ENCODE peak calls at places on chromosome 19, in five cellular contexts. U is brain microvascular endothelial cell, I is stomach, W is glutamatergic neuron, J is body of pancreas. A is an unnamed sample.

GRCh38 chr19:52191951-52192350 is 2.1 kb downstream of the PPP2R1A start:
- DNase-seq in W (no peak), J (no peak), U (no peak), I (no peak), A (no peak)

GRCh38 chr19:13887039-13887438 is 10.1 kb downstream of the NANOS3 start:
- DNase-seq in W (no peak), J (no peak), U (no peak), I (peak), A (no peak)

GRCh38 chr19:37999309-38000213 is 92.6 kb downstream of the SIPA1L3 start:
- DNase-seq in J (no peak), I (no peak), W (peak), U (peak), A (peak)

GRCh38 chr19:28242317-28242927 is 970.5 kb downstream of the UQCRFS1 start:
- DNase-seq in J (peak), W (no peak), U (peak), I (no peak), A (no peak)

GRCh38 chr19:41995959-41996797 is 2.1 kb upstream of the ATP1A3 start:
- DNase-seq in I (no peak), W (peak), U (no peak), J (no peak), A (no peak)

GRCh38 chr19:30066781-30067759 is 125.0 kb downstream of the URI1 start:
- DNase-seq in I (peak), W (no peak), J (no peak), U (no peak), A (no peak)

GRCh38 chr19:38455031-38455430 is 21.5 kb downstream of the RYR1 start:
- DNase-seq in U (peak), W (no peak), I (no peak), J (no peak), A (no peak)

GRCh38 chr19:2602391-2603181 is 99.9 kb downstream of the GNG7 start:
- DNase-seq in J (peak), U (peak), I (peak), W (peak), A (peak)

GRCh38 chr19:43457809-43458208 is 7.6 kb downstream of the LYPD3 start:
- DNase-seq in I (no peak), U (no peak), J (no peak), W (no peak), A (no peak)

GRCh38 chr19:33499248-33499647 is 22.3 kb downstream of the PEPD start:
- DNase-seq in I (no peak), U (no peak), W (no peak), J (no peak), A (no peak)

GRCh38 chr19:29681422-29682235 is 16.4 kb downstream of the PLEKHF1 start:
- DNase-seq in W (no peak), I (no peak), J (no peak), U (no peak), A (no peak)

GRCh38 chr19:35612559-35613321 is at the start of gene HAUS5:
- DNase-seq in J (peak), I (peak), W (peak), U (peak), A (peak)
- TF ChIP-seq CTCF in J (peak), I (peak), W (no peak), U (no peak), A (peak)

GRCh38 chr19:48321622-48322591 is 3.4 kb upstream of the EMP3 start:
- DNase-seq in I (peak), J (peak), W (peak), U (peak), A (peak)
- TF ChIP-seq CTCF in I (no peak), J (peak), W (peak), U (no peak), A (peak)

GRCh38 chr19:5504115-5504514 is 48.9 kb downstream of the ZNRF4 start:
- DNase-seq in U (no peak), J (no peak), W (no peak), I (no peak), A (no peak)
- TF ChIP-seq CTCF in U (peak), J (no peak), W (no peak), I (no peak), A (no peak)

GRCh38 chr19:46404039-46404883 is 9.1 kb downstream of the CCDC8 start:
- DNase-seq in J (peak), W (peak), U (no peak), I (peak), A (peak)
- TF ChIP-seq CTCF in J (no peak), W (no peak), U (no peak), I (no peak), A (no peak)

GRCh38 chr19:45400192-45400591 is 4.7 kb downstream of the PPP1R13L start:
- DNase-seq in U (no peak), J (no peak), I (no peak), W (no peak), A (no peak)

GRCh38 chr19:45396389-45397260 is 8.2 kb downstream of the PPP1R13L start:
- DNase-seq in W (no peak), U (no peak), I (no peak), J (no peak), A (no peak)

GRCh38 chr19:45391871-45392665 is 12.8 kb downstream of the PPP1R13L start:
- DNase-seq in W (no peak), U (no peak), I (no peak), J (no peak), A (no peak)

GRCh38 chr19:45391346-45391745 is 13.5 kb downstream of the PPP1R13L start:
- DNase-seq in W (no peak), I (no peak), J (no peak), U (no peak), A (no peak)

GRCh38 chr19:45395524-45396388 is 9.1 kb downstream of the PPP1R13L start:
- DNase-seq in J (no peak), W (peak), U (no peak), I (no peak), A (no peak)
- TF ChIP-seq CTCF in J (no peak), W (no peak), U (peak), I (no peak), A (no peak)

A was measured in uterus.